ENCODE peak calls at places on chromosomes 1 and 21, in six cellular contexts. W, F, Y, V, G and J are unnamed samples.

GRCh38 chr1:204274441-204274840 is 60.7 kb upstream of the GOLT1A start:
- DNase-seq in W (no peak), F (no peak), Y (no peak), V (no peak), G (peak), J (no peak)

GRCh38 chr1:109759513-109760334 is 4.0 kb downstream of the EPS8L3 start:
- DNase-seq in W (peak), F (no peak), Y (no peak), V (no peak), G (no peak), J (no peak)

GRCh38 chr1:178532392-178532791 is 19.5 kb downstream of the TEX35 start:
- DNase-seq in W (peak), F (peak), Y (peak), V (peak), G (peak), J (no peak)

GRCh38 chr1:75723989-75724471 is 479 bp upstream of the ACADM start:
- DNase-seq in W (peak), F (peak), Y (no peak), V (peak), G (peak), J (peak)

GRCh38 chr1:89843279-89844121 is 22.7 kb downstream of the LRRC8D start:
- DNase-seq in W (peak), F (peak), Y (peak), V (peak), G (no peak), J (no peak)

GRCh38 chr21:42373181-42373907 is 7.0 kb upstream of the TFF1 start:
- DNase-seq in W (no peak), F (no peak), Y (no peak), V (no peak), G (no peak), J (no peak)

GRCh38 chr1:44733365-44733764 is 2.4 kb upstream of the RNU5D-1 start:
- DNase-seq in W (no peak), F (no peak), Y (no peak), V (peak), G (peak), J (no peak)

GRCh38 chr1:180168786-180169640 is 14.3 kb downstream of the QSOX1 start:
- DNase-seq in W (peak), F (peak), Y (peak), V (peak), G (no peak), J (no peak)

GRCh38 chr1:50424045-50424939 is 1.0 kb upstream of the DMRTA2 start:
- DNase-seq in W (no peak), F (peak), Y (peak), V (no peak), G (no peak), J (no peak)

GRCh38 chr1:10575616-10576015 is 100.9 kb downstream of the PEX14 start:
- DNase-seq in W (no peak), F (no peak), Y (no peak), V (peak), G (no peak), J (no peak)

GRCh38 chr1:161725888-161726630 is 4.7 kb downstream of the FCRLB start:
- DNase-seq in W (peak), F (peak), Y (peak), V (peak), G (no peak), J (no peak)

GRCh38 chr1:84885469-84885868 is 7.5 kb downstream of the LPAR3 start:
- DNase-seq in W (no peak), F (no peak), Y (no peak), V (no peak), G (no peak), J (no peak)

GRCh38 chr1:7279753-7280150 is 491.3 kb upstream of the VAMP3 start:
- DNase-seq in W (no peak), F (no peak), Y (no peak), V (no peak), G (no peak), J (no peak)

GRCh38 chr1:118948796-118949195 is 39.3 kb downstream of the TBX15 start:
- DNase-seq in W (no peak), F (no peak), Y (no peak), V (peak), G (no peak), J (no peak)

GRCh38 chr1:53332833-53333232 is 5.0 kb upstream of the LRP8 start:
- DNase-seq in W (no peak), F (no peak), Y (no peak), V (no peak), G (no peak), J (no peak)

GRCh38 chr1:17970757-17971156 is 136.8 kb upstream of the IGSF21 start:
- DNase-seq in W (no peak), F (no peak), Y (no peak), V (no peak), G (no peak), J (no peak)

GRCh38 chr1:80384037-80384830 is 1377.7 kb upstream of the ADGRL4 start:
- DNase-seq in W (no peak), F (no peak), Y (no peak), V (peak), G (no peak), J (no peak)

GRCh38 chr1:8571200-8571984 is 246.0 kb downstream of the RERE start:
- DNase-seq in W (no peak), F (peak), Y (no peak), V (peak), G (no peak), J (no peak)

GRCh38 chr1:203354246-203354645 is 3.3 kb upstream of the FMOD start:
- DNase-seq in W (no peak), F (no peak), Y (no peak), V (peak), G (peak), J (no peak)

GRCh38 chr1:115829023-115829674 is 11.8 kb downstream of the NHLH2 start:
- DNase-seq in W (peak), F (no peak), Y (peak), V (peak), G (peak), J (no peak)

GRCh38 chr1:237503292-237503691 is 387.4 kb downstream of the ZP4 start:
- DNase-seq in W (no peak), F (no peak), Y (no peak), V (no peak), G (no peak), J (no peak)

GRCh38 chr1:38015978-38016640 is 3.6 kb downstream of the UTP11 start:
- DNase-seq in W (no peak), F (no peak), Y (no peak), V (no peak), G (no peak), J (no peak)

GRCh38 chr1:27816921-27817630 is 13.5 kb upstream of the PPP1R8 start:
- DNase-seq in W (no peak), F (no peak), Y (no peak), V (peak), G (peak), J (peak)

GRCh38 chr1:246788895-246789338 is 64.7 kb downstream of the SCCPDH start:
- DNase-seq in W (no peak), F (no peak), Y (peak), V (no peak), G (no peak), J (no peak)

GRCh38 chr1:79193211-79194079 is 186.9 kb upstream of the ADGRL4 start:
- DNase-seq in W (no peak), F (no peak), Y (no peak), V (peak), G (no peak), J (peak)

GRCh38 chr1:245298781-245299180 is 144.0 kb downstream of the KIF26B start:
- DNase-seq in W (no peak), F (peak), Y (peak), V (peak), G (peak), J (no peak)